ENCODE peak calls at places on chromosomes 1 and 21, in five cellular contexts. K, H, T, N and I are unnamed samples.

GRCh38 chr1:87203890-87204289 is 124.8 kb upstream of the LMO4 start:
- DNase-seq in K (no peak), H (no peak), T (no peak), N (no peak), I (no peak)

GRCh38 chr1:243363832-243364231 is 108.0 kb downstream of the SDCCAG8 start:
- DNase-seq in K (no peak), H (no peak), T (no peak), N (no peak), I (no peak)

GRCh38 chr21:41142051-41142795 is 25.7 kb upstream of the BACE2 start:
- DNase-seq in K (no peak), H (peak; percentile 41), T (no peak), N (no peak), I (no peak)

GRCh38 chr1:32919811-32920733 is 18.9 kb upstream of the TMEM54 start:
- DNase-seq in K (no peak), H (no peak), T (no peak), N (no peak), I (no peak)

GRCh38 chr1:203338335-203339036 is 12.4 kb downstream of the FMOD start:
- DNase-seq in K (peak; percentile 33), H (peak; percentile 62), T (peak; percentile 69), N (peak; percentile 81), I (no peak)

GRCh38 chr1:147781056-147781471 is 20.7 kb upstream of the GJA5 start:
- DNase-seq in K (no peak), H (peak; percentile 21), T (no peak), N (no peak), I (no peak)

GRCh38 chr1:156465747-156466365 is 34.7 kb downstream of the MEF2D start:
- DNase-seq in K (no peak), H (no peak), T (no peak), N (no peak), I (no peak)

GRCh38 chr1:11535761-11536572 is 57.0 kb downstream of the DISP3 start:
- DNase-seq in K (no peak), H (no peak), T (no peak), N (no peak), I (no peak)

GRCh38 chr1:173190101-173190895 is 16.8 kb downstream of the TNFSF4 start:
- DNase-seq in K (no peak), H (peak; percentile 88), T (peak; percentile 79), N (peak; percentile 91), I (peak; percentile 11)

GRCh38 chr21:45938453-45938755 is 43.2 kb upstream of the COL6A1 start:
- DNase-seq in K (no peak), H (no peak), T (no peak), N (no peak), I (no peak)

GRCh38 chr1:160853756-160854155 is 8.9 kb downstream of the CD244 start:
- DNase-seq in K (no peak), H (no peak), T (no peak), N (no peak), I (no peak)

GRCh38 chr21:26810266-26810665 is 34.9 kb downstream of the ADAMTS1 start:
- DNase-seq in K (no peak), H (no peak), T (no peak), N (no peak), I (no peak)

GRCh38 chr1:113978863-113979702 is at the start of gene OLFML3:
- DNase-seq in K (no peak), H (peak; percentile 92), T (peak; percentile 85), N (peak; percentile 96), I (peak; percentile 49)

GRCh38 chr1:113972954-113973353 is 6.3 kb upstream of the OLFML3 start:
- DNase-seq in K (no peak), H (no peak), T (no peak), N (no peak), I (no peak)

GRCh38 chr1:113980120-113980519 is 846 bp downstream of the OLFML3 start:
- DNase-seq in K (no peak), H (peak; percentile 54), T (peak; percentile 41), N (peak; percentile 91), I (no peak)

GRCh38 chr1:113976609-113977278 is 2.5 kb upstream of the OLFML3 start:
- DNase-seq in K (no peak), H (peak; percentile 19), T (no peak), N (no peak), I (no peak)

GRCh38 chr1:113975211-113975895 is 3.9 kb upstream of the OLFML3 start:
- DNase-seq in K (no peak), H (no peak), T (no peak), N (no peak), I (no peak)
- H3K27ac ChIP-seq in K (no peak overlapping the region), H (no peak overlapping the region), T (no peak overlapping the region), N (peak overlapping the region; percentile 90), I (no peak overlapping the region)

GRCh38 chr1:205321109-205321958 is at the start of gene NUAK2:
- DNase-seq in K (peak; percentile 77), H (peak; percentile 89), T (peak; percentile 96), N (peak; percentile 93), I (peak; percentile 62)

GRCh38 chr1:205317311-205317917 is 4.1 kb downstream of the NUAK2 start:
- DNase-seq in K (no peak), H (peak; percentile 53), T (peak; percentile 93), N (no peak), I (no peak)

GRCh38 chr1:205319081-205320018 is 2.2 kb downstream of the NUAK2 start:
- DNase-seq in K (no peak), H (peak; percentile 43), T (peak; percentile 87), N (peak; percentile 77), I (peak; percentile 8)

GRCh38 chr1:205316179-205316578 is 5.4 kb downstream of the NUAK2 start:
- DNase-seq in K (no peak), H (no peak), T (no peak), N (no peak), I (no peak)

DNA sequence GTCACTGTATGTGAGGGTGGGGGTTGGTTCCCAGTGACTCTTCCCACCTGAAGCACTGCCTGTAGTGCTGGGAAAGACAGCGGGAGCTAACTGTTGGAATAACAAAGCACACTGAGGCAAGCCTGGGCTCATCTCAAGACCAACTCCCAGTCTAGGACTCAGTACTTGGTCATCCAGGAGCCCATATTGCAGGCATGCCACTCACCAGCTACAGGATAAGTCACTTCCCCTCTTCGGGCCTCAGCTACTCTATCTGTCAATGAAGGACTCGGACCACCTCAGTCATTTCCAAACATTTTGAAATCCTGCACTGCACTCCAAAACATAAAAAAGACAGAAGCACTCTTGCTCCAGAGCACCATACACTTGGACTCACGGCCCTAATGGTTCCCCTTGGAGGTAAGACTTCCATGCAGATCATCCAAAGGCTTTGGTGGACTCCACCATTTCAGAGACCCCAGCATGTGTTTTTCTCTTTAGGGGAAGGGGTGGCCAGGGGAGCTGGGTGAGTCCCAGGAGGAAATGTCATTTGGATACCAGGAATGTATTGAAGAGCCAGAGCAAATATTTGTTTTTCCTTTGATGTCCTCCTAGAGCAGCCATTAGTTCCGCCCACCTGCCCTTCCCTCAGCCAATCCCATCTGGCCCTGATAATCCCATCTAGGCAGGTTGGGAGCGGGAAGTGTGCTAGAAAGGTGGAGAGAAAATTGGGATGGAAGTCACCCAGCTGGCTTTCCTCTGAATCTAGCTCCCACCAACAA is 3.1 kb downstream of the NUAK2 start:
- DNase-seq in K (no peak), H (no peak), T (peak; percentile 54), N (no peak), I (no peak)
- H3K27ac ChIP-seq in K (no peak overlapping the region), H (no peak overlapping the region), T (peak overlapping the region; percentile 93), N (no peak overlapping the region), I (no peak overlapping the region)

GRCh38 chr1:172138636-172139035 is 281.8 kb upstream of the C1orf105 start:
- DNase-seq in K (no peak), H (no peak), T (no peak), N (peak; percentile 68), I (no peak)
- H3K27ac ChIP-seq in K (no peak overlapping the region), H (no peak overlapping the region), T (peak overlapping the region; percentile 88), N (peak overlapping the region; percentile 91), I (no peak overlapping the region)

GRCh38 chr1:107594541-107594940 is 370.4 kb downstream of the VAV3 start:
- DNase-seq in K (no peak), H (no peak), T (no peak), N (no peak), I (no peak)
- H3K27ac ChIP-seq in K (no peak overlapping the region), H (no peak overlapping the region), T (peak overlapping the region; percentile 51), N (no peak overlapping the region), I (no peak overlapping the region)

GRCh38 chr1:236038034-236038433 is 26.9 kb downstream of the NID1 start:
- DNase-seq in K (no peak), H (no peak), T (no peak), N (peak; percentile 54), I (no peak)

GRCh38 chr1:236041899-236042618 is 22.8 kb downstream of the NID1 start:
- DNase-seq in K (no peak), H (no peak), T (no peak), N (peak; percentile 60), I (no peak)

GRCh38 chr1:236044346-236044745 is 20.5 kb downstream of the NID1 start:
- DNase-seq in K (no peak), H (no peak), T (no peak), N (no peak), I (no peak)

GRCh38 chr1:236035681-236036101 is 29.2 kb downstream of the NID1 start:
- DNase-seq in K (no peak), H (no peak), T (no peak), N (peak; percentile 91), I (no peak)

DNA sequence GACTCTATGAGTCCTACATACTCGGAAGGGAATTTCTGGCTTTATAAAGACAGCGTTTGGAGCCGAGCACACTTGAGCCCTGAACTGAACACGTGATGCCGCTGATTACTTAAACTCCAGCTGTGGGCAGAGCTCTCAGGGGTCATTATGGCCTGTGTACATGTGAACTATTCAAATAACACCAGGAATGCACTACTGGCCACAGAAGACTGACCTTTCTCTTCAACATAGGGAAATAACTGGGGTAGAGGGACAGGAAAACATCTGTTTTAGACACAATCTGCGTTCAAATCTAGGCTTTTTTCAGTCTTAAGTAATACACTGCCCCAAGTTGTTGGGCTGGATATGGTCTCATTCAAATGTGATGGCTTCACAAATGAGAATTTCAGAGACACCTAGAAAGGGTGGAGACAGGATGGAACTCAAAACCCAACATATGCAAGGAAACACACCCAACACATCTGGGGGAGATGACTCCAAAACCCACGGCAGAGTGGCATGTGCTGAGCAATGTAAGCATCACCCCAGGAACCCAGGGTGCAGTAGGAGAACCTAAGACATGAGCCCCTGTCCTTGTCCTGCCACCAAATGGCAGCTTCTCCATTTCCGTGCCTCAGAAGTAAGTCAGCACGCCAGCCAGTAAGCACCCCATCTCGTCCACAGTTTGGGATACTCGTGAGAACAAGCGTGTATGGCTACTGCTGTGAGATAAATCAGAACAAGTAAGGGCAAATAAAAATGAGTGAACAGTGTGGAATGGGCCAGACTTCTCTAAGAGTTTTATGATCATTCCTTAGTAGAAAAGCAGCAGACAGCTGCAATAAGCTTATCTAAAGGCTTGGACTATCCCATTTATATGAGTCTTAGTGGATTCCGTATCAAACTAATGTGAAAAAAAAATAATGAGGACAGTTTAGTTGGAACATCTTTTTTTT is 24.9 kb downstream of the NID1 start:
- DNase-seq in K (no peak), H (peak; percentile 36), T (no peak), N (peak; percentile 88), I (no peak)
- H3K27ac ChIP-seq in K (no peak overlapping the region), H (peak overlapping the region; percentile 57), T (peak overlapping the region; percentile 51), N (peak overlapping the region; percentile 78), I (no peak overlapping the region)

DNA sequence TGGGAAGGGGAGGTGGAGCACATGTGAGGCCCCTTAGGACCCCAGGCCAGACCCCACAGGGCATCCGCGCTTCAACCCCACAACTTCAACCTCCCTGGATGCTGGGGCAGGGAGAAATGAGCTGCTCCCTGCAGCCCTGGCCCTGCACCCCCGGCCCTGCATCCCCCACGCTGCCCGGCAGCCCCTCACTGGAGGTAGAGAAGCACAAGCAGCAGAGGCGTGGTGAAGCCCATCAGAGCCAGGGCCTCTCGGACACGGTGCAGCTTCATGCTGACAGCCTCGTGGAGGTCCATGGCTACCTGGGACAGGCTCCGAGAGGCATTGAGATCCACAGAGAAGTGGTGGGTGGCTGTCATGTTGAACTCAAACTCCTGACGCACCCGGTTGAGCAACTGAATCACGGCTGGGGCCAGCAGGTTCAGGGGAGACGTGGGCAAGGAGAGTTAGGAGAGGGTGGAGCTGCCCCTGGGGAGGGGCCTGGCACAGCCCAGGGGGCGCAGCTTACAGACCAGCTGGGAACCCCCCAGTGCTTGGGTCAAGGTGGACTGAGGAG is 3.3 kb downstream of the DCST2 start:
- DNase-seq in K (no peak), H (no peak), T (no peak), N (no peak), I (no peak)
- H3K27ac ChIP-seq in K (no peak overlapping the region), H (no peak overlapping the region), T (no peak overlapping the region), N (no peak overlapping the region), I (no peak overlapping the region)